ENCODE peak calls at places on chromosomes 16 and 17, in seven cellular contexts. X is small intestine; Q is stimulated activated CD4-positive, alpha-beta T cell treated with anti-CD3 and anti-CD28 coated beads, TNF-alpha, amount 100 ng/mL, for 24 hours; I is NCI-H748 treated with DMSO at 0.1 percent for 48 hours; E is HTR-8/SVneo; P is HFFc6; D is NCI-H1092 treated with DMSO at 0.1 percent for 48 hours. L is an unnamed sample.

GRCh38 chr17:15411556-15412198 is 55.7 kb downstream of the CDRT4 start:
- DNase-seq in X (no peak), Q (no peak), I (no peak), E (no peak), P (no peak), D (no peak), L (no peak)

GRCh38 chr16:27779719-27780161 is 229.8 kb downstream of the KATNIP start:
- DNase-seq in X (no peak), Q (no peak), I (no peak), E (no peak), P (peak; percentile 23), D (peak; percentile 55), L (no peak)

GRCh38 chr17:40803617-40804082 is 3.9 kb upstream of the KRT28 start:
- DNase-seq in X (peak; percentile 85), Q (peak; percentile 59), I (peak; percentile 74), E (peak; percentile 86), P (peak; percentile 47), D (peak; percentile 73), L (peak; percentile 86)

GRCh38 chr16:56345406-56346050 is 79.8 kb downstream of the AMFR start:
- DNase-seq in X (no peak), Q (no peak), I (no peak), E (no peak), P (no peak), D (no peak), L (no peak)

GRCh38 chr17:2399572-2400473 is 1.0 kb downstream of the MNT start:
- DNase-seq in X (peak; percentile 98), Q (peak; percentile 85), I (peak; percentile 92), E (peak; percentile 95), P (peak; percentile 92), D (peak; percentile 79), L (peak; percentile 98)

GRCh38 chr16:67406628-67407027 is 9.6 kb downstream of the ZDHHC1 start:
- DNase-seq in X (no peak), Q (no peak), I (no peak), E (peak; percentile 79), P (peak; percentile 83), D (no peak), L (no peak)

GRCh38 chr17:10036511-10037061 is 131.5 kb upstream of the RCVRN start:
- DNase-seq in X (no peak), Q (no peak), I (no peak), E (no peak), P (no peak), D (no peak), L (no peak)

GRCh38 chr17:12973496-12974318 is 44.1 kb downstream of the ELAC2 start:
- DNase-seq in X (no peak), Q (no peak), I (no peak), E (no peak), P (no peak), D (no peak), L (no peak)

GRCh38 chr16:57270221-57271062 is 14.0 kb downstream of the PLLP start:
- DNase-seq in X (no peak), Q (no peak), I (no peak), E (no peak), P (no peak), D (no peak), L (no peak)

GRCh38 chr17:9021158-9021984 is at the start of gene NTN1:
- DNase-seq in X (peak; percentile 46), Q (peak; percentile 33), I (peak; percentile 37), E (peak; percentile 61), P (no peak), D (no peak), L (peak; percentile 30)

GRCh38 chr17:82349287-82349701 is 9.8 kb upstream of the TEX19 start:
- DNase-seq in X (no peak), Q (no peak), I (no peak), E (no peak), P (no peak), D (no peak), L (no peak)

GRCh38 chr17:37246085-37246484 is 129.7 kb upstream of the C17orf78 start:
- DNase-seq in X (no peak), Q (no peak), I (no peak), E (no peak), P (no peak), D (no peak), L (no peak)